ENCODE peak calls at places on chromosome 14, in six cellular contexts. E, G, N, P, J and V are unnamed samples.

GRCh38 chr14:26323781-26324363 is 274.0 kb downstream of the NOVA1 start:
- DNase-seq in E (no peak), G (no peak), N (no peak), P (no peak), J (no peak), V (no peak)

GRCh38 chr14:53304726-53305381 is 151.7 kb upstream of the DDHD1 start:
- DNase-seq in E (no peak), G (peak), N (no peak), P (no peak), J (peak), V (no peak)

GRCh38 chr14:57732886-57733285 is 133.0 kb downstream of the SLC35F4 start:
- DNase-seq in E (no peak), G (no peak), N (peak), P (peak), J (no peak), V (no peak)

GRCh38 chr14:81582420-81582819 is 48.8 kb upstream of the SEL1L start:
- DNase-seq in E (no peak), G (no peak), N (no peak), P (no peak), J (no peak), V (no peak)

GRCh38 chr14:69299286-69300035 is 39.5 kb downstream of the GALNT16 start:
- DNase-seq in E (no peak), G (no peak), N (no peak), P (no peak), J (no peak), V (no peak)

GRCh38 chr14:64958743-64959142 is 13.4 kb downstream of the RAB15 start:
- DNase-seq in E (no peak), G (no peak), N (no peak), P (no peak), J (no peak), V (no peak)

GRCh38 chr14:81103443-81103842 is 117.3 kb downstream of the GTF2A1 start:
- DNase-seq in E (no peak), G (no peak), N (no peak), P (no peak), J (no peak), V (no peak)

GRCh38 chr14:36258241-36258640 is 62.2 kb downstream of the MBIP start:
- DNase-seq in E (no peak), G (no peak), N (no peak), P (no peak), J (no peak), V (no peak)

GRCh38 chr14:80988742-80989429 is 33.5 kb downstream of the TSHR start:
- DNase-seq in E (no peak), G (no peak), N (no peak), P (no peak), J (no peak), V (no peak)

GRCh38 chr14:76774471-76775158 is 13.3 kb downstream of the VASH1 start:
- DNase-seq in E (no peak), G (no peak), N (no peak), P (no peak), J (no peak), V (no peak)

GRCh38 chr14:61479746-61480502 is 158.5 kb downstream of the PRKCH start:
- DNase-seq in E (no peak), G (no peak), N (no peak), P (no peak), J (no peak), V (no peak)

GRCh38 chr14:39492267-39492666 is 60.0 kb upstream of the FBXO33 start:
- DNase-seq in E (no peak), G (no peak), N (no peak), P (no peak), J (no peak), V (peak)

GRCh38 chr14:28515571-28515970 is 251.0 kb upstream of the FOXG1 start:
- DNase-seq in E (no peak), G (no peak), N (no peak), P (no peak), J (no peak), V (no peak)

GRCh38 chr14:100330007-100330344 is 6.8 kb downstream of the SLC25A47 start:
- DNase-seq in E (no peak), G (no peak), N (no peak), P (no peak), J (no peak), V (no peak)

GRCh38 chr14:75229923-75230792 is 48.5 kb upstream of the FOS start:
- DNase-seq in E (peak), G (peak), N (peak), P (peak), J (peak), V (no peak)

GRCh38 chr14:88258026-88258425 is 65.0 kb downstream of the KCNK10 start:
- DNase-seq in E (no peak), G (no peak), N (no peak), P (no peak), J (no peak), V (no peak)

GRCh38 chr14:70317969-70318634 is 41.4 kb downstream of the COX16 start:
- DNase-seq in E (no peak), G (no peak), N (peak), P (peak), J (no peak), V (peak)

GRCh38 chr14:87397499-87397898 is 595.5 kb downstream of the GALC start:
- DNase-seq in E (no peak), G (no peak), N (no peak), P (no peak), J (no peak), V (no peak)

GRCh38 chr14:89384023-89384422 is 33.0 kb downstream of the FOXN3 start:
- DNase-seq in E (no peak), G (no peak), N (no peak), P (no peak), J (no peak), V (no peak)

GRCh38 chr14:73916324-73916723 is 29.7 kb downstream of the ZNF410 start:
- DNase-seq in E (no peak), G (no peak), N (no peak), P (no peak), J (no peak), V (no peak)

GRCh38 chr14:80845877-80846276 is 95.7 kb downstream of the CEP128 start:
- DNase-seq in E (no peak), G (no peak), N (no peak), P (no peak), J (no peak), V (no peak)

GRCh38 chr14:29846339-29847129 is 81.1 kb downstream of the PRKD1 start:
- DNase-seq in E (no peak), G (no peak), N (no peak), P (no peak), J (no peak), V (no peak)

GRCh38 chr14:25680934-25681333 is 631.0 kb upstream of the STXBP6 start:
- DNase-seq in E (no peak), G (peak), N (no peak), P (no peak), J (no peak), V (no peak)

GRCh38 chr14:94047581-94047980 is 21.4 kb downstream of the OTUB2 start:
- DNase-seq in E (peak), G (peak), N (no peak), P (no peak), J (no peak), V (no peak)

GRCh38 chr14:55780156-55780946 is 200.3 kb downstream of the KTN1 start:
- DNase-seq in E (no peak), G (peak), N (no peak), P (peak), J (peak), V (peak)

GRCh38 chr14:95156765-95157194 is 549 bp downstream of the DICER1 start:
- DNase-seq in E (no peak), G (peak), N (peak), P (peak), J (peak), V (no peak)

GRCh38 chr14:79567306-79567705 is 644.0 kb downstream of the DIO2 start:
- DNase-seq in E (no peak), G (no peak), N (no peak), P (no peak), J (no peak), V (no peak)

GRCh38 chr14:70330596-70330995 is 28.9 kb downstream of the COX16 start:
- DNase-seq in E (no peak), G (no peak), N (no peak), P (no peak), J (no peak), V (no peak)

GRCh38 chr14:37081220-37081619 is 91.2 kb downstream of the SLC25A21 start:
- DNase-seq in E (no peak), G (no peak), N (no peak), P (no peak), J (no peak), V (no peak)

GRCh38 chr14:88322505-88323085 is 474 bp downstream of the KCNK10 start:
- DNase-seq in E (no peak), G (no peak), N (no peak), P (no peak), J (no peak), V (no peak)

GRCh38 chr14:65131176-65131765 is 29.0 kb upstream of the MAX start:
- DNase-seq in E (no peak), G (no peak), N (peak), P (peak), J (no peak), V (peak)

GRCh38 chr14:60134702-60135101 is 30.5 kb downstream of the DHRS7 start:
- DNase-seq in E (no peak), G (no peak), N (no peak), P (no peak), J (no peak), V (no peak)

GRCh38 chr14:22808388-22809209 is 6.6 kb downstream of the SLC7A7 start:
- DNase-seq in E (no peak), G (no peak), N (no peak), P (no peak), J (no peak), V (no peak)

GRCh38 chr14:35261774-35262173 is 30.4 kb upstream of the PSMA6 start:
- DNase-seq in E (no peak), G (no peak), N (peak), P (peak), J (no peak), V (no peak)

GRCh38 chr14:33592298-33592697 is 358.6 kb downstream of the EGLN3 start:
- DNase-seq in E (no peak), G (no peak), N (no peak), P (no peak), J (no peak), V (peak)

GRCh38 chr14:42027271-42027670 is 420.6 kb downstream of the LRFN5 start:
- DNase-seq in E (no peak), G (no peak), N (no peak), P (no peak), J (no peak), V (no peak)

GRCh38 chr14:91059576-91060471 is 617 bp downstream of the RPS6KA5 start:
- DNase-seq in E (peak), G (peak), N (peak), P (peak), J (no peak), V (no peak)

GRCh38 chr14:105005329-105005928 is 15.5 kb downstream of the CDCA4 start:
- DNase-seq in E (no peak), G (no peak), N (no peak), P (no peak), J (no peak), V (no peak)

GRCh38 chr14:92605274-92605940 is 91.8 kb downstream of the RIN3 start:
- DNase-seq in E (no peak), G (no peak), N (no peak), P (no peak), J (no peak), V (no peak)

GRCh38 chr14:92600318-92601053 is 86.9 kb downstream of the RIN3 start:
- DNase-seq in E (no peak), G (no peak), N (no peak), P (no peak), J (no peak), V (peak)

GRCh38 chr14:92601757-92602417 is 88.3 kb downstream of the RIN3 start:
- DNase-seq in E (no peak), G (no peak), N (no peak), P (no peak), J (no peak), V (no peak)

GRCh38 chr14:92601131-92601710 is 87.6 kb downstream of the RIN3 start:
- DNase-seq in E (no peak), G (no peak), N (no peak), P (no peak), J (no peak), V (no peak)

GRCh38 chr14:92603309-92604257 is 90.0 kb downstream of the RIN3 start:
- DNase-seq in E (no peak), G (no peak), N (no peak), P (no peak), J (peak), V (no peak)
- TF ChIP-seq CTCF in E (no peak), G (no peak), N (no peak), P (no peak), J (peak), V (peak)

DNA sequence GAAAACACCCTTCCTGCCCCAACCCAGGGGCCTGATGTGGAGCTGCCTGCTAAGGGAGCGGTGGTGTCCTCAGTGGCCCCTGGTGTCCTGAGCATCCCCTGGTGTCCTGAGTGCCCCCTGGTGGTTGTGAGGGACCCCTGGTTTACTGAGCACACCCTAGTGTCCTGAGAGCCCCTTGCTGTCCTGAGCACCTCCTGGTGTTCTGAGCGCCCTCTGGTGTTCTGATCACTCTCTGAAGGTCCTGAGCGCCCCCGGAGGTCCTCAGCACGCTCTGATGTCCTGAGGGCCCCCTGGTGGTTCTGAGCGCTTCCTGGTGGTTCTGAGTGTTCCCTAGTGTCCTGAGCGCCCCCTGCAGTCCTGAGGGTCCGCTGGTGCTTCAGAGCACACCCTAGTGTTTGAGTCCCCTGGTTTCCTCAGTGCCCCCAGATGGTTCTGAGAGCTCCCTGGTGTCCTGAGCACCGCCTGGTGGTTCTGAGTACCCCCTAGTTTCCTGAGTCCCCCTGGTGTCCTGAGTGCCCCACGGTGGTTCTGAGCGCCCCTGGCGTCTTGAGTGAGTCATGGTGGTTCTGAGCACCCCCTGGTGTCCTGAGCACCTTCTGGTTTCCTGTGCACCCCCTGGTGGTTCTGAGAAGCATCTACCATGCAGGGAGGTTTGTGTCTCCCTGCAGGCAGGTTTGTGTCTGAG is 1004.2 kb downstream of the TMEM121 start:
- DNase-seq in E (no peak), G (no peak), N (peak), P (no peak), J (no peak), V (no peak)
- TF ChIP-seq CTCF in E (no peak), G (no peak), N (no peak), P (no peak), J (no peak), V (peak)

GRCh38 chr14:51395361-51395849 is 155.4 kb downstream of the TMX1 start:
- DNase-seq in E (peak), G (peak), N (no peak), P (peak), J (peak), V (peak)
- TF ChIP-seq CTCF in E (no peak), G (no peak), N (no peak), P (no peak), J (no peak), V (peak)

DNA sequence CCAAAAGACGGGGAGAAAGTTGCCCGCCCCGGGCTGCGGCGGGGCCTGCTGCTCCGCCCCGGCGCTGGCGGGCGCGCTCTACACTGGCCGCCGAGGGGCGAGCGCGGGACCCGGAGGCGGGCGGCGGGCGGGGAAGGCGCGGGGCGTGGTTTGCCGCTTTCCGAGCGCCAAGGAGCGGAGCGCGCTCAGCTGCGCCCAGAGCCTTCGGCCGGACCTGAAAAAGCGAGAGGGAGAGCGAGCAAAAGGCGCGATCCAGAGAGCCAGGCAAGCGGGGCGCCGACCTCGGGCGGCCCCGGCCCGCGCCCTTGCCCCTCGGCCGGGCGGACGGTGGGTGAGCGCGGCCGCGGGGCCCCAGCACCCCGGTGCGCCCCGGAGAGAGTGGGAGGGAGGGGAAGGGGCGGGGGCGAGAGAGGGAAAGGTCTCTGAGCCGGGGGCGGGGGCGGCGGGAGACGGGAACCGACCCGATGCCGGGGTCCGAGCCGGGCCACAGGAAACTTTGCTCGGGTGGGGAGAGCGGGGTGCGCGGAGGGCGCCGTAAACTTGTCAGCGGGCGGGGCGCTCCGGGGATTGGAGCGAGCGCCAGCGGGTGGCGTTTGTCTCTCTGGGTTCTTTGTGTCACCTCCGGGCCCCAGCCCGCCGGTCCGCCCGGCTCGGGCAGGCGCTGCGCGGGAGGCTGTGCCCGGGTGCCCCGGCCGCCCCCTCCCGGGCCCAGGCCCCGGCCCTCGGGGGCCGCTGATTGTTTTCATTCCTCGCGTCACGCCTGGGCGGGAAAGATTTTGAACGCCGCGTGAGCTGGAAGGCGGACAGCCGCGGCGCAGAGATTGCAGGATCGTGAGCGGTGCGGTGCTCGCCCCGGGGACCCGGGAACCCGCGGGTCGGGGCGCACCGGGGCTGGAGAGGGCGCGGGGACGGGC is at the start of gene SYNE2:
- DNase-seq in E (peak), G (peak), N (peak), P (peak), J (peak), V (no peak)
- TF ChIP-seq CTCF in E (no peak), G (peak), N (peak), P (peak), J (peak), V (no peak)